ENCODE peak calls at places on chromosomes 1 and 21, in four cellular contexts. E is neural crest cell, R is AG09319, C is NCI-H1436 treated with DMSO at 0.1 percent for 48 hours. P is an unnamed sample.
A peak's percentile ranks its signal among the peaks of the same experiment; 100 is the strongest.

GRCh38 chr1:209862598-209863498 is 35.1 kb downstream of the UTP25 start:
- DNase-seq in E (no peak), R (no peak), C (no peak), P (no peak)

GRCh38 chr1:35029756-35030155 is 2.0 kb downstream of the ZMYM6 start:
- DNase-seq in E (no peak), R (no peak), C (no peak), P (no peak)

GRCh38 chr1:6099787-6100765 is 54.4 kb downstream of the KCNAB2 start:
- DNase-seq in E (no peak), R (no peak), C (no peak), P (no peak)

GRCh38 chr1:226884116-226884515 is 13.7 kb downstream of the PSEN2 start:
- DNase-seq in E (no peak), R (no peak), C (no peak), P (peak; percentile 24)

GRCh38 chr1:58293388-58293787 is 253.1 kb downstream of the OMA1 start:
- DNase-seq in E (no peak), R (no peak), C (no peak), P (no peak)

GRCh38 chr1:88998716-88999115 is 6.3 kb upstream of the KYAT3 start:
- DNase-seq in E (peak; percentile 16), R (no peak), C (peak; percentile 29), P (no peak)

GRCh38 chr1:98929456-98929855 is 75.2 kb downstream of the PLPPR5 start:
- DNase-seq in E (no peak), R (no peak), C (no peak), P (no peak)

GRCh38 chr1:85296980-85297379 is 20.5 kb upstream of the BCL10 start:
- DNase-seq in E (no peak), R (no peak), C (no peak), P (no peak)

GRCh38 chr1:150813028-150813707 is 5.1 kb upstream of the CTSK start:
- DNase-seq in E (peak; percentile 36), R (no peak), C (no peak), P (peak; percentile 64)

GRCh38 chr1:211735208-211736170 is 60.1 kb upstream of the NEK2 start:
- DNase-seq in E (peak; percentile 27), R (peak; percentile 81), C (no peak), P (no peak)

GRCh38 chr1:44571712-44572571 is 102.3 kb downstream of the TMEM53 start:
- DNase-seq in E (no peak), R (no peak), C (no peak), P (no peak)

GRCh38 chr1:47650205-47650604 is 212.4 kb downstream of the FOXD2 start:
- DNase-seq in E (no peak), R (peak; percentile 18), C (peak; percentile 96), P (no peak)

GRCh38 chr1:181551249-181551648 is 67.9 kb downstream of the CACNA1E start:
- DNase-seq in E (peak; percentile 14), R (no peak), C (no peak), P (no peak)

GRCh38 chr1:31122101-31122735 is 56.7 kb upstream of the PUM1 start:
- DNase-seq in E (no peak), R (no peak), C (no peak), P (no peak)

GRCh38 chr1:193069748-193070394 is 10.5 kb downstream of the RO60 start:
- DNase-seq in E (no peak), R (no peak), C (no peak), P (no peak)

GRCh38 chr1:96473791-96474452 is 247.7 kb upstream of the PTBP2 start:
- DNase-seq in E (no peak), R (no peak), C (no peak), P (no peak)

GRCh38 chr21:25577765-25578069 is 29.6 kb downstream of the MRPL39 start:
- DNase-seq in E (no peak), R (no peak), C (no peak), P (no peak)

GRCh38 chr1:53320646-53321045 is 7.2 kb downstream of the LRP8 start:
- DNase-seq in E (no peak), R (no peak), C (no peak), P (no peak)

GRCh38 chr1:234931404-234931973 is 197.1 kb downstream of the TOMM20 start:
- DNase-seq in E (no peak), R (no peak), C (no peak), P (no peak)

GRCh38 chr21:42567181-42567560 is 53.5 kb downstream of the SLC37A1 start:
- DNase-seq in E (no peak), R (no peak), C (no peak), P (no peak)

GRCh38 chr21:42466700-42467612 is 29.1 kb downstream of the RSPH1 start:
- DNase-seq in E (no peak), R (no peak), C (no peak), P (no peak)

GRCh38 chr21:41598561-41599511 is 90.9 kb upstream of the TMPRSS2 start:
- DNase-seq in E (no peak), R (no peak), C (no peak), P (no peak)

GRCh38 chr1:205355054-205355453 is 1.7 kb downstream of the KLHDC8A start:
- DNase-seq in E (no peak), R (no peak), C (no peak), P (no peak)